ENCODE peak calls at places on chromosomes 1 and 21, in four cellular contexts. Z is A549, J is SW480, Q is neuronal stem cell. F is an unnamed sample.

GRCh38 chr1:181255270-181255929 is 166.9 kb downstream of the IER5 start:
- DNase-seq in Z (peak; percentile 82), Q (no peak), J (peak; percentile 80), F (no peak)

GRCh38 chr1:98157524-98158293 is 236.9 kb upstream of the DPYD start:
- DNase-seq in Q (no peak), Z (no peak), J (no peak), F (no peak)

GRCh38 chr1:51607676-51608075 is 9.2 kb upstream of the OSBPL9 start:
- DNase-seq in Q (no peak), Z (no peak), J (no peak), F (no peak)

GRCh38 chr1:245458761-245459174 is 304.0 kb downstream of the KIF26B start:
- DNase-seq in J (no peak), Q (no peak), Z (no peak), F (no peak)

GRCh38 chr1:18945401-18945849 is 11.1 kb downstream of the IFFO2 start:
- DNase-seq in J (no peak), Q (no peak), Z (no peak), F (no peak)

GRCh38 chr1:206465951-206466350 is 4.3 kb upstream of the IKBKE start:
- DNase-seq in Z (no peak), J (no peak), Q (no peak), F (no peak)

GRCh38 chr1:38334930-38335592 is 288.5 kb upstream of the POU3F1 start:
- DNase-seq in Q (no peak), J (no peak), Z (no peak), F (peak; percentile 1)

GRCh38 chr21:35530726-35531125 is 481.6 kb upstream of the RUNX1 start:
- DNase-seq in J (no peak), Z (no peak), Q (no peak), F (no peak)

GRCh38 chr1:175193339-175193950 is 869 bp upstream of the KIAA0040 start:
- DNase-seq in Q (no peak), J (no peak), Z (no peak), F (no peak)

GRCh38 chr1:222454196-222454595 is 93.7 kb downstream of the HHIPL2 start:
- DNase-seq in Z (no peak), J (no peak), Q (no peak), F (no peak)

F was measured in C1 segment of cervical spinal cord.